ENCODE peak calls at places on chromosome 17, in seven cellular contexts. Q is K562, L is hepatocyte, F is GM23248, D is tibial nerve, R is bronchial epithelial cell, S is kidney epithelial cell. J is an unnamed sample. For H3K27me3, the result is how much of the 10 kb centered on the place peaks cover.

GRCh38 chr17:45705123-45706009 is 78.8 kb upstream of the CRHR1 start:
- DNase-seq in L (peak), F (peak), R (peak), Q (peak), D (no peak), S (peak), J (no peak)

GRCh38 chr17:72764632-72765041 is 327.9 kb downstream of the SLC39A11 start:
- DNase-seq in S (no peak), Q (no peak), D (no peak), F (peak), L (no peak), R (peak), J (no peak)

GRCh38 chr17:82384730-82385429 is 13.3 kb downstream of the UTS2R start:
- DNase-seq in S (no peak), F (peak), D (peak), L (no peak), Q (peak), R (peak), J (peak)

GRCh38 chr17:1362964-1363363 is 37.1 kb downstream of the YWHAE start:
- DNase-seq in Q (no peak), S (no peak), F (peak), R (no peak), L (no peak), D (peak), J (no peak)

GRCh38 chr17:44608732-44609435 is 47.4 kb upstream of the MEIOC start:
- DNase-seq in L (no peak), S (no peak), D (no peak), Q (no peak), R (no peak), F (no peak), J (no peak)

GRCh38 chr17:61175298-61176142 is 224.1 kb upstream of the TBX2 start:
- DNase-seq in R (no peak), Q (peak), F (no peak), S (no peak), D (no peak), L (no peak), J (no peak)

GRCh38 chr17:15255713-15256454 is 9.2 kb downstream of the PMP22 start:
- DNase-seq in D (no peak), R (no peak), Q (no peak), F (peak), S (no peak), L (no peak), J (no peak)

GRCh38 chr17:35498429-35499178 is 38.9 kb downstream of the SLFN12L start:
- DNase-seq in S (no peak), D (no peak), L (no peak), R (no peak), Q (no peak), F (peak), J (no peak)

GRCh38 chr17:44522883-44523671 is 19.9 kb upstream of the GPATCH8 start:
- DNase-seq in Q (peak), R (peak), D (peak), F (peak), S (no peak), L (peak), J (peak)

GRCh38 chr17:76554131-76554530 is 14.3 kb downstream of the PRCD start:
- DNase-seq in R (no peak), Q (no peak), S (peak), F (no peak), D (no peak), L (no peak), J (no peak)

GRCh38 chr17:66087073-66087472 is 104.9 kb downstream of the CEP112 start:
- DNase-seq in S (no peak), L (no peak), Q (no peak), R (no peak), F (peak), D (no peak), J (no peak)

GRCh38 chr17:82229686-82230626 is 1.1 kb downstream of the SLC16A3 start:
- DNase-seq in L (no peak), D (no peak), R (no peak), S (no peak), F (no peak), Q (no peak), J (no peak)

GRCh38 chr17:79395545-79395944 is 215.3 kb downstream of the RBFOX3 start:
- DNase-seq in L (no peak), D (no peak), F (no peak), R (no peak), Q (no peak), S (no peak), J (no peak)

GRCh38 chr17:36632916-36633846 is 31.8 kb downstream of the MRM1 start:
- DNase-seq in S (no peak), D (no peak), R (no peak), Q (no peak), L (no peak), F (no peak), J (no peak)

DNA sequence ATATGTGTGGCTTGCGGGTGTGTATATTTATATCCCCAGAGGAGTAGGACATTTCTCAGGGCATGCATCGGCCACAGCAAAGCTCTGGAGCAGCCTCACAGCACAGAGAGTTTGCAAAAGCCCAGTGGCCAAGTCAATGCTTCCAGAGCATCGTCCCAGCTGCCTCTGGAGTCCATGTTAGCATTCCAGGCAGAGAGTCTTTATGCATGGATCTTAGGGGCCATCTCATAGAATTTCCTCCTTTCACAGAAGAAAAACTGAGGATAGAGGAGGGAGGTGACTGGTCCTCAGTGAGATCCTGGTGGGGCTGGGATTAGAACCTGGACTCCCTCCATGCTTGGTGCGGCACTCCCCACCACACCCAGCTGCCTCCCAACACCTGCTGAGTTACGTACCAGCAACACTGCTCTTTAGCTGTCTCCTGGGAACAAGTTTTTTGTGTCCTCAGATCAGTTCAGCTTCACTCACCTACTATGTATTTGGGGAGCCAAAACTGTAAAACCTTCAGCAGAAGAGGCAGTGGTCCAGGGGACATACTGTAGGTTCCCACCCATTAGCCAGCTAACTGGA is 222.6 kb downstream of the CCDC182 start:
- DNase-seq in D (no peak), L (no peak), F (no peak), R (no peak), Q (no peak), S (no peak), J (no peak)
- H3K27me3 ChIP-seq in D (under half), L (under half), F (under half), R (under half), Q (under half), S (under half), J (under half)

GRCh38 chr17:42659079-42659931 is at the start of gene TUBG2:
- DNase-seq in F (peak), Q (no peak), S (no peak), D (no peak), L (peak), R (peak), J (peak)
- H3K27me3 ChIP-seq in F (under half), Q (under half), S (under half), D (under half), L (under half), R (under half), J (under half)

DNA sequence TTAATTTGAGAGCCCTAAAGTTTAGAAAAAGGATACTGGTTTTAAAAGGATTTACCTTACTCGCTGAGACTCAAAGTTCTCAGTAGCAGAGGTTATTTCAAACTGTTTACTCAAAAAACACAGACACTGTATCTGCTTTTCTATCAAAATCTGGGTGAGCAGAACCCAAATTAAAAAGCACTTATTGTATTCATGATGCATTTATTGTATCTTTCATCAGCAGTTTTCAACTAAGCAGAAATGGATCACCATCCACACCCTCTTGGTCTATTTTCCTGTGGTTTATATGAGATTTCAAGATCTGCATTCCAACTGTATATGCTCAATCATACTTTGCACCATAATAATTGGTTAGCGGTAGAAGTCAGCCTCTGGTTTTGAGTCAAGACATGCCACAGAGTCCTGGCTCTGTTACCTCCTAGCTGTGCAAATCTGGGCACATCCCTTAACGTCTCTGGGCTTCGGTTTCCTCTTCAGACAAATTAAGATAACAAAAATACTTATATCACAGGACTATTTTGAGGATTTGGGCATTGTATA is 109.5 kb downstream of the ASIC2 start:
- DNase-seq in S (no peak), Q (no peak), L (no peak), R (peak), D (no peak), F (peak), J (no peak)
- H3K27me3 ChIP-seq in S (under half), Q (under half), L (under half), R (under half), D (under half), F (under half), J (under half)

GRCh38 chr17:68533887-68534700 is 21.9 kb downstream of the PRKAR1A start:
- DNase-seq in L (no peak), D (no peak), R (peak), S (no peak), F (peak), Q (no peak), J (no peak)

GRCh38 chr17:68534714-68535113 is 22.5 kb downstream of the PRKAR1A start:
- DNase-seq in L (no peak), S (no peak), Q (no peak), D (no peak), R (no peak), F (no peak), J (no peak)

GRCh38 chr17:68539536-68540469 is 27.6 kb downstream of the PRKAR1A start:
- DNase-seq in S (no peak), R (peak), D (no peak), Q (no peak), F (peak), L (peak), J (peak)

GRCh38 chr17:68532826-68533225 is 20.6 kb downstream of the PRKAR1A start:
- DNase-seq in F (no peak), S (no peak), D (no peak), Q (no peak), L (no peak), R (no peak), J (no peak)

GRCh38 chr17:68535903-68536302 is 23.7 kb downstream of the PRKAR1A start:
- DNase-seq in R (no peak), F (no peak), L (no peak), D (no peak), Q (no peak), S (no peak), J (no peak)
- H3K27me3 ChIP-seq in R (under half), F (under half), L (under half), D (under half), Q (under half), S (under half), J (under half)

GRCh38 chr17:9285602-9286001 is 264.3 kb downstream of the NTN1 start:
- DNase-seq in R (peak), D (no peak), Q (no peak), F (peak), S (no peak), L (no peak), J (no peak)
- H3K27me3 ChIP-seq in R (under half), D (under half), Q (under half), F (under half), S (under half), L (under half), J (under half)

DNA sequence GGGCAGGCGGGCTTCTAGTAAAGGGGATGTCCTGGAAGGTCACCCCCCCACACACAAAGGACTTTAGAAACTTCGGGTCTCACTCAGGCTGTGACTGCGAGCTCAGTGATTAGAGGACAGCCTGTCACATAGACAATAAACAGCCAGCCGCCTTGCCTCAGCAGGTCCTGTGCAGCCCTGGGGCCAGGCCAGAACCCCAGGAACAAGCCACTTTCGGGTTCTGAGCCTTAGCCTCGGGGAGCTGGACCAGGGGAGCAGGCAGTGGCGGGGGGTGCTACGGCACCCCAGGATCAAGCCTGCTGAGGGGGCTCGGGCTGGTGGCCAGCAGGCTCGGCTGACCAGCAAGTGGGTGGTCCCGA is 1.1 kb downstream of the GAS7 start:
- DNase-seq in S (no peak), R (no peak), D (no peak), F (peak), L (peak), Q (no peak), J (no peak)
- H3K27me3 ChIP-seq in S (under half), R (under half), D (under half), F (under half), L (under half), Q (under half), J (under half)

GRCh38 chr17:74979408-74980146 is 7.0 kb upstream of the HID1 start:
- DNase-seq in D (no peak), Q (peak), F (no peak), L (no peak), S (no peak), R (no peak), J (no peak)

GRCh38 chr17:74975943-74976342 is 3.4 kb upstream of the HID1 start:
- DNase-seq in F (no peak), D (no peak), R (no peak), Q (no peak), L (no peak), S (no peak), J (no peak)

GRCh38 chr17:74977802-74978201 is 5.2 kb upstream of the HID1 start:
- DNase-seq in S (no peak), Q (no peak), R (no peak), F (no peak), D (no peak), L (no peak), J (no peak)

GRCh38 chr17:74981318-74981978 is 6.0 kb upstream of the CDR2L start:
- DNase-seq in R (no peak), F (no peak), D (no peak), L (no peak), S (no peak), Q (no peak), J (no peak)

DNA sequence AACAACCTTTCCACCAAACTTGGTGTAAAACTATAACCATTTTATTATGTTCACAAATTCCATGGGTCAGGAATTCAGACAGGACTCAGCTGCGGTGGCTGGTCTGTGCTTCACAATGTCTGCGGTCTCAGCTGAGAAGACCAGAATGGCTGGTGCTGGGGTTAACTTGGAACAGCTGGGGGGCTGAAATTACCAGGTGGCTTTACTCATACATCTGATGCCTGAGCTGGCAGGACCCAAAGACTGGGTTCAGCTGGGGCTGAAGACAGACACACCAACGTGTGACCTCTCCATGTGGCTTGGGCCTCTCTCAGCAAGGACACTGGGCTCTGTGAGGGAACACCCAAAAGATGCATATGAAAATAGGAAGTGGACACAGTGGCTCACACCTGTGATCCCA is 5.7 kb upstream of the HID1 start:
- DNase-seq in D (no peak), R (no peak), F (no peak), S (no peak), Q (no peak), L (no peak), J (no peak)
- H3K27me3 ChIP-seq in D (under half), R (under half), F (under half), S (under half), Q (under half), L (under half), J (under half)

GRCh38 chr17:34153988-34154387 is 101.1 kb upstream of the CCL2 start:
- DNase-seq in F (no peak), R (no peak), S (no peak), L (no peak), D (no peak), Q (no peak), J (no peak)
- H3K27me3 ChIP-seq in F (under half), R (under half), S (under half), L (half or more), D (under half), Q (under half), J (under half)